ENCODE peak calls at places on chromosome 4, in five cellular contexts. C, L, Z, H and K are unnamed samples.
A peak's percentile ranks its signal among the peaks of the same experiment; 100 is the strongest.

GRCh38 chr4:76087007-76087769 is 12.7 kb downstream of the ART3 start:
- DNase-seq in L (no peak), Z (peak; percentile 53), H (peak; percentile 81), C (peak; percentile 64), K (peak; percentile 42)

GRCh38 chr4:4610672-4611071 is 68.8 kb upstream of the STX18 start:
- DNase-seq in H (no peak), L (no peak), Z (no peak), C (no peak), K (no peak)

GRCh38 chr4:183356931-183357675 is 34.9 kb upstream of the CLDN24 start:
- DNase-seq in L (no peak), Z (no peak), C (no peak), H (peak; percentile 98), K (no peak)

GRCh38 chr4:93018243-93018642 is 714.5 kb downstream of the GRID2 start:
- DNase-seq in Z (no peak), H (no peak), C (no peak), L (no peak), K (no peak)

GRCh38 chr4:3797831-3798500 is 31.8 kb downstream of the ADRA2C start:
- DNase-seq in H (no peak), Z (no peak), L (no peak), C (no peak), K (peak; percentile 13)

GRCh38 chr4:122666527-122667245 is 45.8 kb upstream of the IL21 start:
- DNase-seq in L (no peak), Z (peak; percentile 95), H (peak; percentile 88), C (no peak), K (no peak)

GRCh38 chr4:178306565-178306964 is 864.3 kb upstream of the AGA start:
- DNase-seq in L (no peak), C (no peak), H (peak; percentile 2), Z (peak; percentile 30), K (no peak)

GRCh38 chr4:56656346-56656643 is 24.8 kb downstream of the HOPX start:
- DNase-seq in H (peak; percentile 36), L (no peak), C (peak; percentile 32), Z (no peak), K (no peak)

GRCh38 chr4:99383833-99384392 is 31.4 kb upstream of the ADH1C start:
- DNase-seq in H (no peak), L (peak; percentile 68), C (no peak), Z (peak; percentile 64), K (no peak)

GRCh38 chr4:176340871-176341685 is 21.3 kb downstream of the SPCS3 start:
- DNase-seq in C (no peak), L (no peak), Z (peak; percentile 69), H (peak; percentile 50), K (no peak)

GRCh38 chr4:121199742-121200561 is 35.8 kb upstream of the TNIP3 start:
- DNase-seq in C (no peak), L (no peak), H (no peak), Z (no peak), K (no peak)

GRCh38 chr4:11098461-11098860 is 330.2 kb downstream of the HS3ST1 start:
- DNase-seq in C (no peak), Z (no peak), H (no peak), L (no peak), K (no peak)

GRCh38 chr4:163663454-163664225 is 169.2 kb downstream of the TMA16 start:
- DNase-seq in H (no peak), C (no peak), L (no peak), Z (no peak), K (no peak)
- TF ChIP-seq CTCF in H (no peak), C (no peak), L (no peak), Z (no peak), K (no peak)

GRCh38 chr4:112982677-112983076 is 66.8 kb upstream of the ANK2 start:
- DNase-seq in L (no peak), H (no peak), C (no peak), Z (no peak), K (no peak)
- TF ChIP-seq CTCF in L (no peak), H (no peak), C (peak; percentile 22), Z (no peak), K (no peak)

GRCh38 chr4:39446842-39447573 is 11.7 kb downstream of the RPL9 start:
- DNase-seq in H (peak; percentile 85), C (peak; percentile 67), Z (peak; percentile 57), L (peak; percentile 39), K (peak; percentile 81)
- TF ChIP-seq CTCF in H (no peak), C (no peak), Z (peak; percentile 46), L (no peak), K (no peak)

DNA sequence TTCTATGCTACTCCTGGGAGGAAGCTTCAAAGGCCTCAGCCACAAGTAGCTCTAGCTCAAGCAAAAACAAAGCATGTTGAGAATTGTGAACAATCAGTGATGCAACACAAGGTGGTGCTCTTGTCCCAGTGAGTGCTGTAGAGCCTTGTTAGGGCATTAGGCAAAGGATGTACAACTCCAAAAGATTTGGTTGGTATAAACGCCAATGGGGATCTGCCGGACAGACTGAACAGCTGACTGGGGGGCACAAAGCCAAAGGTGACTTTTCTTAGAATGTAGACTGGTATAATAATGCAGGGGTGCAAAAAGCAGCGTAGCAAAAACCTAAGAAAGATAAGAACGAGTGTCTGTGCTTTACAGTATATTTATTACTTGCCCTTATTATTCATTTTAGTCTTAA is 62.6 kb upstream of the ALB start:
- DNase-seq in Z (peak; percentile 61), L (peak; percentile 16), H (peak; percentile 78), C (peak; percentile 50), K (peak; percentile 38)
- TF ChIP-seq CTCF in Z (peak; percentile 59), L (peak; percentile 31), H (peak; percentile 88), C (peak; percentile 27), K (peak; percentile 54)

GRCh38 chr4:87566276-87566675 is 37.1 kb upstream of the SPARCL1 start:
- DNase-seq in H (no peak), L (no peak), Z (no peak), C (no peak), K (no peak)
- TF ChIP-seq CTCF in H (no peak), L (no peak), Z (no peak), C (no peak), K (no peak)

GRCh38 chr4:105453550-105454201 is 20.2 kb downstream of the PPA2 start:
- DNase-seq in L (no peak), H (peak; percentile 45), Z (no peak), C (no peak), K (no peak)
- TF ChIP-seq CTCF in L (no peak), H (peak; percentile 30), Z (no peak), C (no peak), K (no peak)

DNA sequence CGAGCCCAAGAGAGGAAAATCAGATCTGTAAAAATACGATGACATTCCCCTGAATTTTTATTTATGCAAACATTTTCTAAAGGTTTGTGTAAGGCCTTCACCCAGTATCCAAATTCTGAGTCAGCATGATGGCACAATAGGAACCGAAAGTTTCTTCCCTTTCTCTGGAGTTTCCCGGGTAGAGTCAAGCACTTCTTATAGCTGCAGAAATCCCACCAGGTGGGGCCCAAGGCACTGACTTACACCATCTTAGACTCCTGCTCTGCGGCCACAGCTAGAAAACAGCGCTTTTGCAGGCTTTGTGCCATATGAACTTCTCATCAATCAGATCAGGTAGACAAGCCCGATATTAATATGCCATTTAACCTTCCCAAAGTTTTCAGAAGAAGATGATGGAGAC is 13.4 kb downstream of the LEF1 start:
- DNase-seq in Z (peak; percentile 60), L (no peak), C (no peak), H (peak; percentile 42), K (no peak)
- TF ChIP-seq CTCF in Z (peak; percentile 49), L (no peak), C (no peak), H (no peak), K (no peak)